ENCODE peak calls at places on chromosomes 7 and 10, in ten cellular contexts. One of them, this sample, is unnamed.

GRCh38 chr10:51389415-51390342 is 309.7 kb downstream of the CSTF2T start:
- DNase-seq in GM20000: peak
- DNase-seq in RWPE1: peak
- DNase-seq in neural crest cell: peak
- DNase-seq in body of pancreas: peak
- DNase-seq in uterus: peak
- DNase-seq in pancreas: no peak
- DNase-seq in AG09309: peak
- DNase-seq in AG04450: peak
- DNase-seq in lung: no peak
- DNase-seq in this sample: peak

GRCh38 chr10:33136271-33136670 is 178.2 kb upstream of the ITGB1 start:
- DNase-seq in body of pancreas: no peak
- DNase-seq in pancreas: no peak
- DNase-seq in uterus: no peak
- DNase-seq in GM20000: no peak
- DNase-seq in AG09309: no peak
- DNase-seq in neural crest cell: no peak
- DNase-seq in AG04450: no peak
- DNase-seq in lung: no peak
- DNase-seq in RWPE1: peak
- DNase-seq in this sample: no peak

GRCh38 chr10:22816298-22816653 is 101.9 kb upstream of the PIP4K2A start:
- DNase-seq in lung: no peak
- DNase-seq in body of pancreas: no peak
- DNase-seq in pancreas: no peak
- DNase-seq in GM20000: no peak
- DNase-seq in uterus: no peak
- DNase-seq in AG04450: peak
- DNase-seq in neural crest cell: no peak
- DNase-seq in RWPE1: peak
- DNase-seq in AG09309: peak
- DNase-seq in this sample: no peak

GRCh38 chr10:14385591-14386201 is 55.0 kb upstream of the FRMD4A start:
- DNase-seq in AG09309: no peak
- DNase-seq in lung: no peak
- DNase-seq in RWPE1: no peak
- DNase-seq in GM20000: no peak
- DNase-seq in AG04450: no peak
- DNase-seq in neural crest cell: no peak
- DNase-seq in pancreas: no peak
- DNase-seq in uterus: no peak
- DNase-seq in body of pancreas: no peak
- DNase-seq in this sample: no peak

GRCh38 chr7:102300643-102301211 is 14.1 kb downstream of the SH2B2 start:
- DNase-seq in pancreas: no peak
- DNase-seq in body of pancreas: no peak
- DNase-seq in AG04450: no peak
- DNase-seq in lung: no peak
- DNase-seq in GM20000: no peak
- DNase-seq in neural crest cell: peak
- DNase-seq in AG09309: no peak
- DNase-seq in RWPE1: no peak
- DNase-seq in uterus: no peak
- DNase-seq in this sample: no peak

GRCh38 chr10:98170249-98171117 is 36.0 kb downstream of the R3HCC1L start:
- DNase-seq in pancreas: peak
- DNase-seq in GM20000: peak
- DNase-seq in RWPE1: peak
- DNase-seq in AG04450: peak
- DNase-seq in uterus: no peak
- DNase-seq in body of pancreas: peak
- DNase-seq in lung: no peak
- DNase-seq in AG09309: no peak
- DNase-seq in neural crest cell: peak
- DNase-seq in this sample: peak

GRCh38 chr10:46515402-46516192 is 40.9 kb downstream of the GPRIN2 start:
- DNase-seq in uterus: no peak
- DNase-seq in GM20000: no peak
- DNase-seq in AG09309: no peak
- DNase-seq in AG04450: no peak
- DNase-seq in neural crest cell: no peak
- DNase-seq in lung: no peak
- DNase-seq in pancreas: no peak
- DNase-seq in body of pancreas: no peak
- DNase-seq in RWPE1: no peak
- DNase-seq in this sample: no peak

GRCh38 chr10:124353896-124354295 is 64.8 kb downstream of the OAT start:
- DNase-seq in pancreas: no peak
- DNase-seq in body of pancreas: no peak
- DNase-seq in RWPE1: no peak
- DNase-seq in GM20000: no peak
- DNase-seq in AG09309: no peak
- DNase-seq in uterus: no peak
- DNase-seq in lung: no peak
- DNase-seq in neural crest cell: no peak
- DNase-seq in AG04450: no peak
- DNase-seq in this sample: no peak

GRCh38 chr7:28161319-28161718 is 19.3 kb downstream of the JAZF1 start:
- DNase-seq in lung: no peak
- DNase-seq in AG09309: no peak
- DNase-seq in uterus: no peak
- DNase-seq in neural crest cell: no peak
- DNase-seq in RWPE1: no peak
- DNase-seq in GM20000: no peak
- DNase-seq in pancreas: no peak
- DNase-seq in AG04450: no peak
- DNase-seq in body of pancreas: no peak
- DNase-seq in this sample: no peak

GRCh38 chr7:28165971-28166955 is 14.3 kb downstream of the JAZF1 start:
- DNase-seq in uterus: no peak
- DNase-seq in body of pancreas: no peak
- DNase-seq in RWPE1: peak
- DNase-seq in GM20000: no peak
- DNase-seq in AG04450: no peak
- DNase-seq in pancreas: no peak
- DNase-seq in AG09309: peak
- DNase-seq in lung: no peak
- DNase-seq in neural crest cell: no peak
- DNase-seq in this sample: no peak

GRCh38 chr7:28165221-28165807 is 15.3 kb downstream of the JAZF1 start:
- DNase-seq in neural crest cell: no peak
- DNase-seq in uterus: no peak
- DNase-seq in AG09309: no peak
- DNase-seq in RWPE1: no peak
- DNase-seq in lung: no peak
- DNase-seq in GM20000: no peak
- DNase-seq in AG04450: no peak
- DNase-seq in pancreas: no peak
- DNase-seq in body of pancreas: no peak
- DNase-seq in this sample: no peak

GRCh38 chr7:28166982-28167715 is 13.4 kb downstream of the JAZF1 start:
- DNase-seq in uterus: no peak
- DNase-seq in neural crest cell: no peak
- DNase-seq in lung: no peak
- DNase-seq in pancreas: no peak
- DNase-seq in GM20000: no peak
- DNase-seq in RWPE1: no peak
- DNase-seq in AG09309: no peak
- DNase-seq in AG04450: no peak
- DNase-seq in body of pancreas: no peak
- DNase-seq in this sample: no peak

GRCh38 chr7:28163955-28164354 is 16.6 kb downstream of the JAZF1 start:
- DNase-seq in uterus: no peak
- DNase-seq in lung: no peak
- DNase-seq in RWPE1: no peak
- DNase-seq in neural crest cell: no peak
- DNase-seq in body of pancreas: no peak
- DNase-seq in pancreas: no peak
- DNase-seq in GM20000: no peak
- DNase-seq in AG09309: peak
- DNase-seq in AG04450: peak
- DNase-seq in this sample: no peak
- TF ChIP-seq CTCF in uterus: no peak
- TF ChIP-seq CTCF in lung: no peak
- TF ChIP-seq CTCF in RWPE1: no peak
- TF ChIP-seq CTCF in neural crest cell: no peak
- TF ChIP-seq CTCF in body of pancreas: no peak
- TF ChIP-seq CTCF in pancreas: no peak
- TF ChIP-seq CTCF in GM20000: no peak
- TF ChIP-seq CTCF in AG09309: no peak
- TF ChIP-seq CTCF in AG04450: no peak
- TF ChIP-seq CTCF in this sample: no peak

GRCh38 chr10:63940277-63940972 is 419.2 kb downstream of the REEP3 start:
- DNase-seq in lung: no peak
- DNase-seq in body of pancreas: no peak
- DNase-seq in RWPE1: no peak
- DNase-seq in uterus: no peak
- DNase-seq in pancreas: no peak
- DNase-seq in AG04450: no peak
- DNase-seq in neural crest cell: no peak
- DNase-seq in GM20000: no peak
- DNase-seq in AG09309: no peak
- DNase-seq in this sample: no peak

GRCh38 chr10:63930584-63930983 is 409.4 kb downstream of the REEP3 start:
- DNase-seq in body of pancreas: no peak
- DNase-seq in lung: no peak
- DNase-seq in GM20000: no peak
- DNase-seq in RWPE1: no peak
- DNase-seq in neural crest cell: no peak
- DNase-seq in pancreas: no peak
- DNase-seq in uterus: no peak
- DNase-seq in AG04450: no peak
- DNase-seq in AG09309: no peak
- DNase-seq in this sample: no peak

GRCh38 chr10:63929826-63930467 is 408.7 kb downstream of the REEP3 start:
- DNase-seq in AG09309: no peak
- DNase-seq in AG04450: no peak
- DNase-seq in body of pancreas: peak
- DNase-seq in uterus: no peak
- DNase-seq in neural crest cell: no peak
- DNase-seq in GM20000: no peak
- DNase-seq in lung: no peak
- DNase-seq in RWPE1: peak
- DNase-seq in pancreas: no peak
- DNase-seq in this sample: no peak

DNA sequence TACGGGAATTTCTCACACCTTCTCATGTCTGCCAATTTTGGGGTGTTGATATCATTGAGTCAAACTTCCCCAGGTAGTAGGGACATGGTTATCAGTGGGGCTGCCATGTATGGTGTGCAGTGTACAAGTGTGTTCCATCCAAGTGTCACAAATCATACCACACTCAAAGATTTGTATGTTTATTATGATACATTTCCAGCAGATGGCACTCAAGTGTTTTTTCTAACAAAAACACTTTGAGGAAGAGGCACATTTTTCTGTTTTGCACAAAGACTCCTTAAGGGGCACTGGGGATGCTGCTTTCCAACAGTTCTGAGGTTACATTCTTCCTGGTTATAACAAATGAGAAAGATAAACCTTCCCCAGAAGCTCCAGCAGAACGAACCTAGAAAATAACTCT is 414.5 kb downstream of the REEP3 start:
- DNase-seq in AG09309: no peak
- DNase-seq in body of pancreas: no peak
- DNase-seq in pancreas: no peak
- DNase-seq in uterus: no peak
- DNase-seq in lung: no peak
- DNase-seq in neural crest cell: no peak
- DNase-seq in GM20000: peak
- DNase-seq in RWPE1: no peak
- DNase-seq in AG04450: no peak
- DNase-seq in this sample: peak
- TF ChIP-seq CTCF in AG09309: no peak
- TF ChIP-seq CTCF in body of pancreas: no peak
- TF ChIP-seq CTCF in pancreas: no peak
- TF ChIP-seq CTCF in uterus: no peak
- TF ChIP-seq CTCF in lung: no peak
- TF ChIP-seq CTCF in neural crest cell: peak
- TF ChIP-seq CTCF in GM20000: no peak
- TF ChIP-seq CTCF in RWPE1: no peak
- TF ChIP-seq CTCF in AG04450: no peak
- TF ChIP-seq CTCF in this sample: no peak

GRCh38 chr10:71547290-71547689 is 150.6 kb downstream of the CDH23 start:
- DNase-seq in AG09309: no peak
- DNase-seq in AG04450: no peak
- DNase-seq in uterus: no peak
- DNase-seq in pancreas: no peak
- DNase-seq in lung: no peak
- DNase-seq in neural crest cell: no peak
- DNase-seq in RWPE1: no peak
- DNase-seq in body of pancreas: no peak
- DNase-seq in GM20000: no peak
- DNase-seq in this sample: no peak

GRCh38 chr10:71546220-71546619 is 149.5 kb downstream of the CDH23 start:
- DNase-seq in neural crest cell: no peak
- DNase-seq in AG04450: no peak
- DNase-seq in pancreas: no peak
- DNase-seq in AG09309: no peak
- DNase-seq in GM20000: no peak
- DNase-seq in body of pancreas: no peak
- DNase-seq in uterus: no peak
- DNase-seq in RWPE1: no peak
- DNase-seq in lung: no peak
- DNase-seq in this sample: no peak

GRCh38 chr10:71547841-71548493 is 151.2 kb downstream of the CDH23 start:
- DNase-seq in GM20000: no peak
- DNase-seq in neural crest cell: no peak
- DNase-seq in uterus: peak
- DNase-seq in RWPE1: no peak
- DNase-seq in pancreas: no peak
- DNase-seq in AG04450: no peak
- DNase-seq in AG09309: no peak
- DNase-seq in lung: peak
- DNase-seq in body of pancreas: peak
- DNase-seq in this sample: no peak

GRCh38 chr10:71545001-71545400 is 148.3 kb downstream of the CDH23 start:
- DNase-seq in AG04450: no peak
- DNase-seq in uterus: no peak
- DNase-seq in lung: no peak
- DNase-seq in RWPE1: no peak
- DNase-seq in AG09309: no peak
- DNase-seq in GM20000: no peak
- DNase-seq in body of pancreas: no peak
- DNase-seq in neural crest cell: no peak
- DNase-seq in pancreas: no peak
- DNase-seq in this sample: no peak

DNA sequence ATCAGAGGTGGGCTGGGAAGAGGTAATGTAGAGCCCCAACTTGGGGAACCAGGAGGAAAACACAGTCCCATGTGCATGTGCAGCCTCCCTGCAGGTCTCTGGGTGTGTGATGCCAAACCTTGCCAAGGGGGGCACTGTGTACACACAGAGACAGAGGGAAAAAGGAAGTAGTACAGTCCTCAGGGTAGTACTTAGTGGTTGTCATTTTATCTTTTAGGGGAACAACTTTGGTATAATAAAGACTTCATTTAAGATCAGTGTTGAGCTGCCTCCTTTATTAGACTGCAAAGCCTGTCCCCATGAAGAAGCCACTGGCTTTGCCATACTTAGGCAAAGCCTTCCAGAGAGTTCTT is 151.8 kb downstream of the CDH23 start:
- DNase-seq in body of pancreas: no peak
- DNase-seq in AG04450: no peak
- DNase-seq in lung: no peak
- DNase-seq in neural crest cell: peak
- DNase-seq in AG09309: no peak
- DNase-seq in RWPE1: peak
- DNase-seq in pancreas: no peak
- DNase-seq in GM20000: peak
- DNase-seq in uterus: no peak
- DNase-seq in this sample: peak
- TF ChIP-seq CTCF in body of pancreas: no peak
- TF ChIP-seq CTCF in AG04450: peak
- TF ChIP-seq CTCF in lung: no peak
- TF ChIP-seq CTCF in neural crest cell: peak
- TF ChIP-seq CTCF in AG09309: peak
- TF ChIP-seq CTCF in RWPE1: no peak
- TF ChIP-seq CTCF in pancreas: no peak
- TF ChIP-seq CTCF in GM20000: peak
- TF ChIP-seq CTCF in uterus: no peak
- TF ChIP-seq CTCF in this sample: no peak

GRCh38 chr10:109067051-109067450 is 856.3 kb downstream of the XPNPEP1 start:
- DNase-seq in RWPE1: no peak
- DNase-seq in AG04450: no peak
- DNase-seq in pancreas: no peak
- DNase-seq in lung: no peak
- DNase-seq in body of pancreas: no peak
- DNase-seq in uterus: no peak
- DNase-seq in GM20000: no peak
- DNase-seq in neural crest cell: no peak
- DNase-seq in AG09309: no peak
- DNase-seq in this sample: no peak
- TF ChIP-seq CTCF in RWPE1: no peak
- TF ChIP-seq CTCF in AG04450: no peak
- TF ChIP-seq CTCF in pancreas: no peak
- TF ChIP-seq CTCF in lung: no peak
- TF ChIP-seq CTCF in body of pancreas: no peak
- TF ChIP-seq CTCF in uterus: no peak
- TF ChIP-seq CTCF in GM20000: no peak
- TF ChIP-seq CTCF in neural crest cell: no peak
- TF ChIP-seq CTCF in AG09309: no peak
- TF ChIP-seq CTCF in this sample: no peak